ENCODE peak calls at places on chromosomes 2 and 18, in seven cellular contexts. E is brain microvascular endothelial cell; P is AG04449; J is NCI-H446; D is stimulated activated CD8-positive, alpha-beta memory T cell treated with anti-CD3 and anti-CD28 coated beads, Interleukin-12 subunit alpha, Interleukin-12 subunit beta, amount 100 ng/mL, for 1 hour; H is head of caudate nucleus; Q is mammary epithelial cell. M is an unnamed sample.

GRCh38 chr2:234309431-234309830 is 187.4 kb downstream of the ARL4C start:
- DNase-seq in P (no peak), Q (no peak), D (no peak), J (no peak), H (no peak), E (no peak), M (no peak)

GRCh38 chr2:75221872-75222271 is 22.6 kb upstream of the TACR1 start:
- DNase-seq in E (peak; percentile 43), H (no peak), Q (peak; percentile 47), P (peak; percentile 46), J (no peak), D (no peak), M (no peak)

GRCh38 chr2:67540962-67541361 is 143.8 kb downstream of the ETAA1 start:
- DNase-seq in J (no peak), Q (no peak), P (no peak), E (no peak), H (no peak), D (no peak), M (no peak)

GRCh38 chr2:119293254-119293653 is 69.6 kb downstream of the STEAP3 start:
- DNase-seq in D (no peak), H (no peak), P (no peak), E (peak; percentile 22), Q (peak; percentile 22), J (no peak), M (no peak)

GRCh38 chr2:131034122-131035051 is 58.9 kb downstream of the FAM168B start:
- DNase-seq in Q (peak; percentile 19), H (peak; percentile 75), P (no peak), E (no peak), J (no peak), D (no peak), M (no peak)

GRCh38 chr2:29583548-29584121 is 337.8 kb downstream of the ALK start:
- DNase-seq in P (no peak), Q (no peak), D (no peak), E (no peak), H (no peak), J (no peak), M (no peak)

GRCh38 chr2:215758691-215759090 is 254.7 kb downstream of the MREG start:
- DNase-seq in Q (no peak), J (no peak), P (no peak), E (no peak), H (no peak), D (no peak), M (no peak)

GRCh38 chr18:47997338-47997780 is 66.9 kb upstream of the SMAD2 start:
- DNase-seq in P (no peak), Q (no peak), E (no peak), J (peak; percentile 43), D (no peak), H (no peak), M (no peak)

M was measured in chondrocyte.